ENCODE peak calls at places on chromosomes 3 and 15, in nine cellular contexts. P, A, S, I, W, D, G, Y and T are unnamed samples.

GRCh38 chr3:9715127-9715526 is 11.5 kb downstream of the CPNE9 start:
- DNase-seq in Y (no peak), S (no peak), P (no peak), A (no peak), G (no peak), D (no peak), W (peak), I (no peak), T (no peak)

GRCh38 chr15:32856753-32857152 is 138.9 kb downstream of the GREM1 start:
- DNase-seq in A (no peak), W (no peak), I (no peak), Y (no peak), D (no peak), S (no peak), P (no peak), G (no peak), T (no peak)

GRCh38 chr15:65902373-65902772 is 33.1 kb downstream of the RAB11A start:
- DNase-seq in I (no peak), S (peak), G (no peak), D (peak), Y (peak), P (peak), W (peak), A (no peak), T (peak)

GRCh38 chr15:70008697-70009285 is 88.9 kb downstream of the TLE3 start:
- DNase-seq in Y (no peak), A (no peak), W (no peak), P (no peak), S (no peak), I (no peak), G (no peak), D (no peak), T (no peak)

GRCh38 chr15:24760066-24760465 is 84.5 kb downstream of the NPAP1 start:
- DNase-seq in S (no peak), P (no peak), W (no peak), Y (no peak), D (no peak), A (no peak), I (no peak), G (no peak), T (no peak)

GRCh38 chr3:38655708-38656300 is 6.3 kb upstream of the SCN5A start:
- DNase-seq in S (peak), P (no peak), D (no peak), A (no peak), I (no peak), W (peak), Y (no peak), G (peak), T (peak)

GRCh38 chr3:185316740-185317407 is 46.1 kb upstream of the MAP3K13 start:
- DNase-seq in A (no peak), Y (no peak), P (no peak), I (no peak), S (no peak), D (no peak), W (no peak), G (no peak), T (no peak)

GRCh38 chr15:31197497-31198414 is 96.2 kb upstream of the TRPM1 start:
- DNase-seq in D (peak), G (no peak), S (peak), Y (no peak), A (no peak), P (no peak), I (no peak), W (peak), T (no peak)

GRCh38 chr15:25345943-25346342 is 92.9 kb downstream of the UBE3A start:
- DNase-seq in G (no peak), D (no peak), Y (peak), A (no peak), I (no peak), S (peak), P (no peak), W (no peak), T (no peak)

GRCh38 chr3:27290760-27291159 is 78.4 kb downstream of the NEK10 start:
- DNase-seq in A (no peak), W (no peak), I (no peak), G (no peak), D (no peak), P (no peak), Y (no peak), S (no peak), T (no peak)

GRCh38 chr3:45425237-45425933 is 37.0 kb downstream of the LARS2 start:
- DNase-seq in P (no peak), Y (no peak), W (no peak), G (no peak), A (no peak), D (no peak), I (no peak), S (no peak), T (no peak)

GRCh38 chr15:68352401-68353062 is 75.0 kb downstream of the FEM1B start:
- DNase-seq in D (no peak), W (peak), P (peak), G (peak), I (peak), A (peak), Y (no peak), S (peak), T (peak)

GRCh38 chr15:30030350-30030749 is 52.4 kb upstream of the GOLGA8J start:
- DNase-seq in P (no peak), I (no peak), G (no peak), W (no peak), A (no peak), D (no peak), Y (no peak), S (peak), T (no peak)

GRCh38 chr3:42079701-42080323 is 11.3 kb upstream of the TRAK1 start:
- DNase-seq in Y (no peak), I (no peak), G (no peak), P (no peak), D (no peak), A (no peak), S (no peak), W (peak), T (no peak)

GRCh38 chr3:127035672-127036071 is 52.8 kb downstream of the PLXNA1 start:
- DNase-seq in W (peak), D (peak), I (peak), G (peak), S (peak), Y (peak), P (peak), A (peak), T (peak)

GRCh38 chr3:31534036-31534435 is 1.3 kb downstream of the STT3B start:
- DNase-seq in P (peak), D (no peak), W (peak), A (no peak), I (no peak), Y (no peak), G (no peak), S (no peak), T (no peak)

GRCh38 chr3:99250821-99251355 is 349.4 kb upstream of the DCBLD2 start:
- DNase-seq in S (peak), I (peak), G (no peak), D (no peak), P (no peak), W (no peak), A (no peak), Y (no peak), T (no peak)

GRCh38 chr15:99536422-99537033 is 29.3 kb upstream of the MEF2A start:
- DNase-seq in A (peak), S (peak), W (no peak), I (no peak), Y (peak), P (peak), G (peak), D (no peak), T (peak)

GRCh38 chr15:88391700-88392099 is 75.5 kb downstream of the MRPL46 start:
- DNase-seq in G (no peak), P (no peak), D (no peak), S (no peak), I (no peak), A (no peak), Y (no peak), W (no peak), T (no peak)

GRCh38 chr3:156548041-156548687 is 6.8 kb downstream of the SSR3 start:
- DNase-seq in S (peak), I (no peak), D (no peak), Y (no peak), W (no peak), A (no peak), P (no peak), G (no peak), T (no peak)

GRCh38 chr15:71274448-71274798 is 159.2 kb downstream of the THSD4 start:
- DNase-seq in G (no peak), A (no peak), W (no peak), Y (no peak), D (no peak), P (no peak), I (no peak), S (peak), T (no peak)

DNA sequence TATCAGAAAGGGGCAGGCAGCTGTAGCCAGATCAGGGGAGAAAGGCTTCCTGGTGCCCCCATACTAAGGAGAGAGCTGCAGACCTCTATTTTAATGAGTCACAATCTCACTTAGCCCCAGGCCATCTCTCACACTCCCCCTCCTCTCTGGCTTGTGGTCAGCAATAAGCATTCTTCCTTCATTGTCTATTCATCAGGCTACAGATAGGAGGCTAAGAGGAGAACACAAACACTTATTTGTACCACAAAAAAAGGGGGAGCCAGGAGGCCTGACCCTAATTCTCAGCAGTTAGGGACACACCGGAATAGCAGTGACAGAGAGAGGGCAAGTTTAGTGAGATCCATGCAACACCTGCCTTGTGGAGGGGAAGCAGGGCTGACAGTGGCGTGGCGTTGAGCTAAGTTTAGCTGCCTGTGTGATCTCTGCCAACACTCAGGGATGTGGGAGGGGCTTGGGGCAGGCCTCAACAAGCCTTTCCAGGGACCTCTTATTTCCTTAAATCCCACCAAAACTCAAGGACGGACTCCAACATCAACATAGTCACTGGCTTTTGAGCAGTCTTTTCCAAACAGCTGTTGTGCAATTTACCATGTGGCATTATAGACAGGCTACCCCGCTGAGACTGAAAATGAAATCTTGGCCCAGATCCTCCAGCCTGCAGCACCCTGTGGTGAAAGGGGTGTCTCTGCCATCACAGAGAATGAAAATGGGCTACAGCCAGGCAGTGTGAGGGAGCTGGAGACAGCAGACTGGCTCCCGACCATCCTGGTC is 191.9 kb upstream of the TSC22D2 start:
- DNase-seq in G (no peak), D (no peak), S (peak), Y (peak), W (peak), I (peak), P (no peak), A (peak), T (no peak)
- TF ChIP-seq CTCF in G (no peak), D (no peak), S (no peak), Y (no peak), W (no peak), I (no peak), P (no peak), A (no peak), T (peak)

DNA sequence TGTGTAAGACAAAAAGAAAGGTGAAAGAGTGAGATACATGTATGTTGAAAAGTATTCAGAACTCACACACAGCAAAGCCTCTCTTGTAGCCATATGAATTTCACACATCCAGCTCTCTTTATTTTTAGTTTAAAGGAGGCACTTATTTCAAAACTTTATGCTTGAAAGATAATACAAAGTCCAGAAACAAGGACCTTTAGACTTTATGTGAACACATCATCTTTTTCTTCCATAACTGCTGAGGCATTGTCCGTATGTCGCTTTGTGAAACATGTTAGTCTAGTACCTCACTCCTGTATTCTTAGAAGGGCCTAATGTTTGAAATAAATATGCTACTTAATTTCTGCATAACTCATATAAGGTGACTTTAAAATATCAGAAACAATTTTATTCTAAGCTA is 763.4 kb downstream of the GBE1 start:
- DNase-seq in A (no peak), P (no peak), W (no peak), Y (no peak), S (no peak), G (no peak), I (no peak), D (no peak), T (no peak)
- TF ChIP-seq CTCF in A (no peak), P (no peak), W (no peak), Y (no peak), S (no peak), G (no peak), I (no peak), D (no peak), T (no peak)

GRCh38 chr3:128203171-128203570 is 49.9 kb downstream of the EEFSEC start:
- DNase-seq in D (no peak), W (no peak), S (no peak), I (no peak), A (no peak), G (no peak), Y (no peak), P (no peak), T (no peak)

GRCh38 chr3:128197855-128198254 is 44.6 kb downstream of the EEFSEC start:
- DNase-seq in W (no peak), P (no peak), D (no peak), A (no peak), S (no peak), I (no peak), Y (no peak), G (no peak), T (no peak)

GRCh38 chr3:128198313-128198712 is 45.0 kb downstream of the EEFSEC start:
- DNase-seq in G (no peak), D (no peak), Y (no peak), W (no peak), S (no peak), A (no peak), I (no peak), P (no peak), T (no peak)

GRCh38 chr3:128205616-128206015 is 52.3 kb downstream of the EEFSEC start:
- DNase-seq in A (no peak), W (no peak), Y (no peak), S (no peak), D (no peak), I (no peak), P (no peak), G (no peak), T (no peak)

GRCh38 chr3:128201158-128201755 is 48.0 kb downstream of the EEFSEC start:
- DNase-seq in I (no peak), A (no peak), W (no peak), D (no peak), P (no peak), S (peak), G (no peak), Y (no peak), T (no peak)
- TF ChIP-seq CTCF in I (no peak), A (no peak), W (no peak), D (no peak), P (no peak), S (no peak), G (no peak), Y (no peak), T (no peak)

GRCh38 chr3:61560452-61561373 is 658 bp upstream of the PTPRG start:
- DNase-seq in D (peak), I (peak), A (peak), W (peak), G (peak), S (peak), Y (peak), P (peak), T (peak)
- TF ChIP-seq CTCF in D (no peak), I (peak), A (no peak), W (no peak), G (no peak), S (no peak), Y (peak), P (no peak), T (peak)